ENCODE peak calls at places on chromosomes 7 and 10, in eight cellular contexts. H is adrenal gland, E is AG04449, B is brain microvascular endothelial cell, D is lower leg skin, N is right lobe of liver, R is stomach, P is AG04450. S is an unnamed sample.

GRCh38 chr7:27737591-27737990 is 2.4 kb upstream of the TAX1BP1 start:
- DNase-seq in P (no peak), H (no peak), D (no peak), E (no peak), R (no peak), N (no peak), B (no peak), S (no peak)

GRCh38 chr10:16437540-16437894 is 707 bp downstream of the PTER start:
- DNase-seq in P (no peak), N (no peak), H (no peak), E (no peak), R (no peak), B (no peak), D (no peak), S (no peak)

GRCh38 chr7:39644170-39644569 is 20.8 kb downstream of the RALA start:
- DNase-seq in D (no peak), P (no peak), B (peak), H (no peak), N (no peak), R (no peak), E (no peak), S (no peak)

GRCh38 chr7:152760384-152761115 is 998 bp downstream of the ACTR3B start:
- DNase-seq in R (no peak), E (no peak), P (no peak), B (no peak), D (no peak), H (no peak), N (no peak), S (peak)

GRCh38 chr7:10708447-10708846 is 265.2 kb upstream of the PHF14 start:
- DNase-seq in P (no peak), N (peak), R (no peak), H (no peak), B (no peak), E (no peak), D (no peak), S (no peak)

GRCh38 chr10:51685768-51686167 is 13.6 kb downstream of the CSTF2T start:
- DNase-seq in R (no peak), B (no peak), E (no peak), N (no peak), P (no peak), H (peak), D (no peak), S (no peak)

GRCh38 chr10:89575037-89575436 is 39.6 kb upstream of the SLC16A12 start:
- DNase-seq in E (no peak), N (no peak), B (no peak), R (no peak), P (no peak), D (no peak), H (no peak), S (no peak)

GRCh38 chr7:44382459-44383300 is 57.3 kb upstream of the CAMK2B start:
- DNase-seq in N (peak), D (peak), E (no peak), H (no peak), R (peak), B (no peak), P (no peak), S (no peak)

GRCh38 chr7:4550117-4550516 is 132.0 kb upstream of the FOXK1 start:
- DNase-seq in B (no peak), N (no peak), E (no peak), D (no peak), H (no peak), P (no peak), R (no peak), S (no peak)

GRCh38 chr7:157730614-157731013 is 393.8 kb downstream of the DNAJB6 start:
- DNase-seq in B (no peak), D (no peak), H (no peak), E (no peak), N (no peak), P (no peak), R (no peak), S (no peak)

GRCh38 chr10:3786295-3786981 is 1.4 kb upstream of the KLF6 start:
- DNase-seq in P (no peak), R (no peak), E (no peak), D (peak), H (peak), B (no peak), N (peak), S (peak)

GRCh38 chr10:128624656-128625530 is 498.7 kb upstream of the MKI67 start:
- DNase-seq in P (no peak), N (no peak), E (no peak), D (no peak), H (no peak), B (no peak), R (no peak), S (no peak)

DNA sequence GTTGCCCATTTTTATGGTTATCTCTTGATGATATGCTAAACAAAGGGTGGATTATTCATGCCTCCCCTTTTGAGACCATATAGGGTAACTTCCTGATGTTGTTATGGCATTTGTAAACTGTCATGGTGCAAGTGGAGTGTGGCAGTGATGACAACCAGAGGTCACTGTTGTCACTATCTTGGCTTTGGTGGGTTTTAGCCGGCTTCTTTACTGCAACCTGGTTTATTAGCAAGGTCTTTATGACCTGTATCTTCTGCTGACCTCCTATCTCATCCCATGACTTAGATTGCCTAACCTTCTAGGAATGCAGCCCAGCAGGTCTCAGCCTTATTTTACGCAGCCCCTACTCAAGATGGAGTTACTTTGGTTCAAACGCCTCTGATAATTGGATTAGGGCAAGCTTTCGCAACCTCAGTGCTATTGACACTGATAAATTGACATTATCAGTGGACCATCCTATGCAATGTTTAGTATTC is 36.9 kb downstream of the BAG3 start:
- DNase-seq in P (no peak), B (no peak), H (no peak), R (no peak), E (no peak), D (no peak), N (no peak), S (no peak)
- TF ChIP-seq CTCF in P (no peak), B (no peak), H (no peak), R (no peak), E (no peak), D (no peak), N (no peak), S (no peak)

GRCh38 chr10:12606461-12606860 is 257.1 kb downstream of the CAMK1D start:
- DNase-seq in D (no peak), E (no peak), B (no peak), H (no peak), R (no peak), N (no peak), P (no peak), S (no peak)

GRCh38 chr10:12603766-12604470 is 254.6 kb downstream of the CAMK1D start:
- DNase-seq in E (no peak), H (no peak), P (no peak), N (no peak), D (no peak), R (no peak), B (no peak), S (no peak)

GRCh38 chr10:12602557-12602956 is 253.2 kb downstream of the CAMK1D start:
- DNase-seq in R (no peak), D (no peak), E (no peak), H (no peak), N (no peak), B (no peak), P (no peak), S (no peak)

GRCh38 chr10:12608761-12609160 is 259.4 kb downstream of the CAMK1D start:
- DNase-seq in R (no peak), D (no peak), P (no peak), B (no peak), E (no peak), H (no peak), N (no peak), S (no peak)

DNA sequence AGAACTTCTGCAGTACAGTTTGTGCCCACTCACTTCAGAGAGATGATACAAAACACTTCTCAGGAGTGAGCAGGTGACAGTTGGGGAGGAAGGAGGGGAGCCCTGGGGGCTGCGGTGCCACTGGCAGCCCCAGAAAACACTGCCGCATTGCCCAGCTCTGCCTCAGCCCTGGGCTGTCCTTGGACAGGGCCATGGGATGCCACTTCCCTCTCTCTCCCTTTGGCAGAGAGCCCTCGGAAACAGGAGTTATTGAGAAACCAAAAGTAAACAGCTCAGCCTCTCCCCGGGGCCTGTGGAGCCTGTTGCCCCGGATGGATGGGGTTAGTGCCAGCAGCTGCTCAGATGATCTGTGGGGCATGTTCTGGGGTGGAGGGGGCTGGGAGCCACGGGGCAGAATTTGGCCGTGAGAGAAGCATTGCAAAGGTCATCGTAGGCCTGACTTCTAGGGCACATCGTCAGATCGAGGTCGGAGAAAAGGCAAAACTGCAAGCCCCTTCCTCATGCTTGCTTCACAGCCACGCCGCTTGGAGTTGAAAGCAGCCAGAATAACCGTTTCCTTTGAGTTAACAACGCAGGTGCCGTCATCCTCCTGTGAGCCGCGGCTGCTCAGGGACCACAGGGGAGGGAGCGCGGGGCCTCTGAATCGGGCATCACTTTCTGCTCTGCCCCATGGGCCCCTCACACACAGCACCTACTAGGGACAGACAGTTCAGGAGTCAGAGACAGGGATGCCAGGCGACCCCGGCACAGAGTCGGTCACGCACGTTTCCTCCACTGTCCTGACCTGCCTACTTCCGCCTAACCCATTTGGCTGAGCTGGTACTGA is 256.4 kb downstream of the CAMK1D start:
- DNase-seq in D (peak), E (no peak), N (peak), P (peak), R (peak), H (peak), B (peak), S (peak)
- H3K4me3 ChIP-seq in D (no peak), E (no peak), N (peak), P (peak), R (peak), H (peak), B (no peak), S (peak)

GRCh38 chr7:139572071-139572470 is 48.6 kb downstream of the CLEC2L start:
- DNase-seq in N (no peak), H (no peak), D (no peak), E (no peak), B (no peak), P (no peak), R (peak), S (no peak)

GRCh38 chr7:139570119-139570518 is 46.6 kb downstream of the CLEC2L start:
- DNase-seq in B (no peak), H (no peak), P (no peak), R (no peak), E (no peak), D (no peak), N (no peak), S (no peak)

GRCh38 chr7:139571190-139571589 is 47.7 kb downstream of the CLEC2L start:
- DNase-seq in R (peak), D (no peak), P (no peak), E (no peak), B (no peak), N (no peak), H (no peak), S (no peak)

GRCh38 chr7:139571651-139572050 is 48.2 kb downstream of the CLEC2L start:
- DNase-seq in E (no peak), R (peak), P (no peak), H (no peak), B (no peak), N (no peak), D (no peak), S (no peak)

DNA sequence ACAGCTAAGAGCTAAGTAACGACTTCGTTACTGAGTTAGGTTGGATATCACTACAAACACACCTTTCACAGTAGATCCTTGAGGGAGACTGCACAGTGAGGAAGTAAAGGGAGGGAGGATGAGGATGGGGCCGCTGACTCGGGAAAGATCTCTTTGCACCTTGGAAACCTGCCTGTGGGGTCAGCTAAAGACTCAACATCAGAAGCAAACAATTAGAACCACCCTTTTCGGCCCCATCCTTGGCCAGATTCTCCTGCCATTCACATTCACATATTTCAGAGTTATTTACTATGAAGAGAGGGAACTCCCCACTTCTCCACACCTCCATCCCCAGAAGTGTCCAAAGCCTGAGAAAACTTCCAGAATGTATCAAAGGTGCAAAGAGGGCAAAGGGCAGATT is 47.1 kb downstream of the CLEC2L start:
- DNase-seq in R (peak), N (no peak), D (no peak), P (no peak), E (no peak), B (no peak), H (no peak), S (no peak)
- TF ChIP-seq CTCF in R (no peak), N (no peak), D (no peak), P (no peak), E (no peak), B (no peak), H (no peak), S (no peak)

GRCh38 chr7:150975536-150976285 is 2.4 kb downstream of the KCNH2 start:
- DNase-seq in P (no peak), N (no peak), B (no peak), D (no peak), E (no peak), H (no peak), R (no peak), S (no peak)

GRCh38 chr7:150972094-150972493 is 6.0 kb downstream of the KCNH2 start:
- DNase-seq in H (no peak), R (no peak), D (no peak), N (no peak), B (no peak), E (no peak), P (no peak), S (no peak)

GRCh38 chr7:150972746-150973145 is 5.4 kb downstream of the KCNH2 start:
- DNase-seq in B (no peak), H (no peak), D (no peak), P (no peak), N (no peak), E (no peak), R (no peak), S (no peak)

GRCh38 chr7:150974468-150975391 is 3.4 kb downstream of the KCNH2 start:
- DNase-seq in E (no peak), R (peak), N (no peak), P (no peak), H (peak), D (no peak), B (no peak), S (no peak)

GRCh38 chr7:150973571-150974451 is 4.3 kb downstream of the KCNH2 start:
- DNase-seq in B (no peak), R (no peak), P (no peak), H (no peak), N (no peak), D (no peak), E (no peak), S (no peak)
- H3K4me3 ChIP-seq in B (no peak), R (peak), P (no peak), H (peak), N (no peak), D (no peak), E (no peak), S (no peak)

DNA sequence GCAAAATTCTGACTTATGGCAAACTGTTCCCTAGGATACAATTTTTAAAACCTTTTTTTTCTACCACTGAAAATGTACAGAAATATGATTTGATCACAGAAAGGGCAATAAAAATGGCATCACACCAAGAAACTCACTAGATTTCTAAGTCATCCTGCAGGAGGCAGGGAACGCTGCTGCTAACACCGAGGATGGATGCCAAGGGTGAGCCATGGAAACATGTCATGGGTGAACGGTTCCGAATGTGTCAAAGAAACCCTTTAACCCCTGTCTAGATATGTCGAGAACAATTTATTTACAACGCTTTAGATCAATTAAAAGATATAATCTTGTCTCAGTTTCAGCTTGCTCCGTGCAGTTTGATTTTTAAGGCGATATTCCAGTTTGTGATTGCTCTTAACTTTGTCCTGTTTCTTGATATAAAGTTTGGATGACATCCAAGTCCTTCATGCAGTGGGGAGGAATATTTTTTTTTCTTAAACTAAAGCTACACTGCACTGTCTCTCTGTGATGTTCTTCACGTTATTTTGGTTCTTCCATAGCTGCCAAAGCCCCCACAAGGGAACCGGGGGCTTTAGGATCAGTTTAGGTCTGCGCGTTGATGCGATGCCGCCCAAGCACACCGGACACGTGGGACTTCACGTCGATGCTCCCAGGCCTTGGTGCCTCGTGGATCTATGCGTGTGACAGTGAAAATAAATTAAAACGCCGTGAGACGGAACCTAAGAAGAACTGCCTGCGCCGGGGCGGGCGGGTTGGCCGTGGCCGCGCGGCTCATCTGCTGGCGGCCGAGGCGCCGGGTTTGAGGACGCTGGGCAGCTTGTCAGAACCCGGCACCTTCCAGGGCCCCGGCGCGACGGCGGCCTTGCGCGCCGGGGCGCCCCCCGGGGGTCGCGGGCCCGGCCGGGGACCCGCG is 220.2 kb downstream of the PHTF2 start:
- DNase-seq in H (peak), R (no peak), P (no peak), B (peak), N (no peak), D (peak), E (no peak), S (peak)
- TF ChIP-seq CTCF in H (no peak), R (no peak), P (peak), B (peak), N (no peak), D (no peak), E (no peak), S (peak)

GRCh38 chr10:131252586-131253276 is 58.8 kb downstream of the TCERG1L start:
- DNase-seq in E (no peak), R (no peak), N (peak), D (no peak), B (no peak), H (no peak), P (no peak), S (no peak)

GRCh38 chr10:131257027-131257426 is 54.5 kb downstream of the TCERG1L start:
- DNase-seq in B (no peak), H (no peak), D (no peak), N (no peak), P (no peak), E (no peak), R (no peak), S (no peak)

GRCh38 chr10:131251146-131251541 is 60.4 kb downstream of the TCERG1L start:
- DNase-seq in P (no peak), H (no peak), E (no peak), N (peak), D (no peak), R (no peak), B (no peak), S (no peak)

GRCh38 chr10:131250454-131251145 is 60.9 kb downstream of the TCERG1L start:
- DNase-seq in H (no peak), R (no peak), E (no peak), D (no peak), P (no peak), B (no peak), N (peak), S (no peak)

DNA sequence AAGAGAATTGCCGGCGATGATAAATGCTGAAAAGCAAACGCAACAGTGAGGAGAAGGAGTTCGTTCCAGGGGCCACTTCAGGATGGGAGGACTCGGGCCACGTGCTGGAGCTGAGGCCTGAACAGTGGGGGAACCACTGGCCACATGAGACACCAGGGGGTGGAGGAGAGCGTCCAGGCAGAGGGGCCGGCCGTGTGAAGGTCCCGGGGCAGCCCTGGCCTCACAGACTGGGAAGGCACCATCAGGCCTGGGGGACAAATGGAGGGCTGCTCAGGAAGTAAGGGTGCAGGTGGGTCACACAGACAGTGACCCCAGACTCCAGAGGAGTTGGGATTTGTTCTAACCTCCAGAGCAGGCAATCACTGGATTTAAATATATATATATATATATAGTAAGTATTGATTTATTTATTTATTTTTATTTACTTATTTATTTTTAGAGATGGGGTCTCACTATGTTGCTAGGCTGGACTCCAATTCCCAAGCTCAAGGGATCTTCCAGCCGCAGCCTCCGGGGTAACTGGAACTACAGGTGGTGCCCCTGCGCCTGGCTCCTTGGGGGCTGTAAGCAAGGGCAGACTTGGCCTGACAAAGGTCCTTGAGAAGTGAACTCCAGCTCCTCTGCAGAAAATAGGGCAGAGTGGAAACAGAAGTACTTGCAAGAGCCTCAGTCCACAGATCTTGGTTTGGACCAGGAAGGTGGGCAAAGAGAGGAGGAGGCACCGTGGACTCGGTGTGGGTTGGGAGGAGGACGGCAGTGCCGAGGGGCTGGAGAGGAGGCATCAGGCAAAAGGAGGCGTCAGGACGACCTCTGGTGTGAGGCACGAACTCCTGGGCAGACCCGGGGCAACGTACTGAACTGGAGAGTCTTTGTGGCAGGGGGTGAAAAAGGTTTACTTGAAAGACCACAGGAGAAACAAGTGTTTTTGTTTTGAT is 57.3 kb downstream of the TCERG1L start:
- DNase-seq in N (peak), R (no peak), B (no peak), D (no peak), E (no peak), P (no peak), H (no peak), S (no peak)
- H3K4me3 ChIP-seq in N (no peak), R (no peak), B (no peak), D (no peak), E (no peak), P (no peak), H (no peak), S (no peak)

GRCh38 chr10:2137549-2138174 is 400.3 kb upstream of the ADARB2 start:
- DNase-seq in H (no peak), N (no peak), B (no peak), D (no peak), R (no peak), P (no peak), E (no peak), S (no peak)
- TF ChIP-seq CTCF in H (no peak), N (no peak), B (peak), D (no peak), R (peak), P (no peak), E (no peak), S (peak)

GRCh38 chr10:77641788-77642397 is 4.3 kb upstream of the KCNMA1 start:
- DNase-seq in D (peak), P (peak), E (peak), N (peak), B (peak), R (peak), H (peak), S (peak)
- H3K4me3 ChIP-seq in D (no peak), P (no peak), E (no peak), N (no peak), B (no peak), R (no peak), H (no peak), S (no peak)